ENCODE peak calls at places on chromosomes 16 and 17, in ten cellular contexts. W, M, H, V, L, O, S, X, F and Y are unnamed samples.

GRCh38 chr17:33014751-33015150 is 23.1 kb downstream of the SPACA3 start:
- DNase-seq in W (no peak), M (no peak), H (no peak), V (no peak), L (no peak), O (no peak), S (no peak), X (no peak), F (no peak), Y (no peak)

GRCh38 chr17:28645576-28645939 is 600 bp upstream of the BLTP2 start:
- DNase-seq in W (no peak), M (no peak), H (no peak), V (peak; percentile 27), L (no peak), O (no peak), S (no peak), X (no peak), F (no peak), Y (no peak)

GRCh38 chr17:49830605-49831004 is 17.3 kb downstream of the TAC4 start:
- DNase-seq in W (no peak), M (no peak), H (no peak), V (no peak), L (no peak), O (no peak), S (no peak), X (no peak), F (no peak), Y (no peak)

GRCh38 chr17:32333187-32333586 is 8.8 kb downstream of the C17orf75 start:
- DNase-seq in W (no peak), M (no peak), H (no peak), V (no peak), L (no peak), O (no peak), S (no peak), X (no peak), F (no peak), Y (no peak)

GRCh38 chr17:41810659-41811548 is 845 bp downstream of the P3H4 start:
- DNase-seq in W (no peak), M (no peak), H (no peak), V (no peak), L (peak; percentile 31), O (no peak), S (no peak), X (no peak), F (no peak), Y (no peak)

GRCh38 chr16:3822366-3823045 is 58.0 kb downstream of the CREBBP start:
- DNase-seq in W (no peak), M (peak; percentile 5), H (peak; percentile 28), V (no peak), L (no peak), O (no peak), S (no peak), X (no peak), F (no peak), Y (no peak)

GRCh38 chr16:73527191-73527590 is 479.3 kb upstream of the ZFHX3 start:
- DNase-seq in W (no peak), M (no peak), H (no peak), V (no peak), L (no peak), O (no peak), S (no peak), X (peak; percentile 12), F (no peak), Y (no peak)

GRCh38 chr16:85615852-85616607 is 2.9 kb downstream of the GSE1 start:
- DNase-seq in W (no peak), M (peak; percentile 28), H (peak; percentile 84), V (peak; percentile 78), L (peak; percentile 80), O (peak; percentile 66), S (peak; percentile 70), X (peak; percentile 56), F (peak; percentile 77), Y (no peak)